ENCODE peak calls at places on chromosomes 16 and 17, in eight cellular contexts. One of them, this sample, is unnamed.

GRCh38 chr16:62954144-62955032 is 918.1 kb upstream of the CDH8 start:
- DNase-seq in iris pigment epithelial cell: no peak
- DNase-seq in stimulated activated CD8-positive, alpha-beta memory T cell treated with anti-CD3 and anti-CD28 coated beads, Interleukin-7, amount 100 ng/mL, for 1 hour: no peak
- DNase-seq in stimulated activated CD4-positive, alpha-beta T cell treated with anti-CD3 and anti-CD28 coated beads, Interleukin-4, amount 100 ng/mL, for 1 hour: no peak
- DNase-seq in NCI-H2081: no peak
- DNase-seq in LoVo: no peak
- DNase-seq in A549: no peak
- DNase-seq in H9: no peak
- DNase-seq in this sample: no peak

GRCh38 chr17:17540278-17540906 is 44.2 kb upstream of the RASD1 start:
- DNase-seq in iris pigment epithelial cell: no peak
- DNase-seq in stimulated activated CD8-positive, alpha-beta memory T cell treated with anti-CD3 and anti-CD28 coated beads, Interleukin-7, amount 100 ng/mL, for 1 hour: no peak
- DNase-seq in stimulated activated CD4-positive, alpha-beta T cell treated with anti-CD3 and anti-CD28 coated beads, Interleukin-4, amount 100 ng/mL, for 1 hour: no peak
- DNase-seq in NCI-H2081: no peak
- DNase-seq in LoVo: no peak
- DNase-seq in A549: no peak
- DNase-seq in H9: no peak
- DNase-seq in this sample: no peak

GRCh38 chr17:28950752-28951427 is 428 bp downstream of the PHF12 start:
- DNase-seq in iris pigment epithelial cell: no peak
- DNase-seq in stimulated activated CD8-positive, alpha-beta memory T cell treated with anti-CD3 and anti-CD28 coated beads, Interleukin-7, amount 100 ng/mL, for 1 hour: no peak
- DNase-seq in stimulated activated CD4-positive, alpha-beta T cell treated with anti-CD3 and anti-CD28 coated beads, Interleukin-4, amount 100 ng/mL, for 1 hour: no peak
- DNase-seq in NCI-H2081: no peak
- DNase-seq in LoVo: no peak
- DNase-seq in A549: no peak
- DNase-seq in H9: no peak
- DNase-seq in this sample: no peak

GRCh38 chr17:19019041-19019941 is 14.7 kb upstream of the FAM83G start:
- DNase-seq in iris pigment epithelial cell: no peak
- DNase-seq in stimulated activated CD8-positive, alpha-beta memory T cell treated with anti-CD3 and anti-CD28 coated beads, Interleukin-7, amount 100 ng/mL, for 1 hour: no peak
- DNase-seq in stimulated activated CD4-positive, alpha-beta T cell treated with anti-CD3 and anti-CD28 coated beads, Interleukin-4, amount 100 ng/mL, for 1 hour: no peak
- DNase-seq in NCI-H2081: no peak
- DNase-seq in LoVo: no peak
- DNase-seq in A549: no peak
- DNase-seq in H9: no peak
- DNase-seq in this sample: no peak

GRCh38 chr16:27579086-27579980 is 29.4 kb downstream of the KATNIP start:
- DNase-seq in iris pigment epithelial cell: peak; percentile 52
- DNase-seq in stimulated activated CD8-positive, alpha-beta memory T cell treated with anti-CD3 and anti-CD28 coated beads, Interleukin-7, amount 100 ng/mL, for 1 hour: no peak
- DNase-seq in stimulated activated CD4-positive, alpha-beta T cell treated with anti-CD3 and anti-CD28 coated beads, Interleukin-4, amount 100 ng/mL, for 1 hour: no peak
- DNase-seq in NCI-H2081: no peak
- DNase-seq in LoVo: no peak
- DNase-seq in A549: no peak
- DNase-seq in H9: no peak
- DNase-seq in this sample: no peak

GRCh38 chr17:50364061-50364458 is 8.9 kb downstream of the MRPL27 start:
- DNase-seq in iris pigment epithelial cell: no peak
- DNase-seq in stimulated activated CD8-positive, alpha-beta memory T cell treated with anti-CD3 and anti-CD28 coated beads, Interleukin-7, amount 100 ng/mL, for 1 hour: no peak
- DNase-seq in stimulated activated CD4-positive, alpha-beta T cell treated with anti-CD3 and anti-CD28 coated beads, Interleukin-4, amount 100 ng/mL, for 1 hour: no peak
- DNase-seq in NCI-H2081: no peak
- DNase-seq in LoVo: no peak
- DNase-seq in A549: no peak
- DNase-seq in H9: no peak
- DNase-seq in this sample: no peak

GRCh38 chr17:78805301-78805700 is 23.2 kb upstream of the CYTH1 start:
- DNase-seq in iris pigment epithelial cell: no peak
- DNase-seq in stimulated activated CD8-positive, alpha-beta memory T cell treated with anti-CD3 and anti-CD28 coated beads, Interleukin-7, amount 100 ng/mL, for 1 hour: no peak
- DNase-seq in stimulated activated CD4-positive, alpha-beta T cell treated with anti-CD3 and anti-CD28 coated beads, Interleukin-4, amount 100 ng/mL, for 1 hour: peak; percentile 63
- DNase-seq in NCI-H2081: no peak
- DNase-seq in LoVo: no peak
- DNase-seq in A549: no peak
- DNase-seq in H9: no peak
- DNase-seq in this sample: no peak

GRCh38 chr16:77834600-77834963 is 46.2 kb downstream of the VAT1L start:
- DNase-seq in iris pigment epithelial cell: peak; percentile 65
- DNase-seq in stimulated activated CD8-positive, alpha-beta memory T cell treated with anti-CD3 and anti-CD28 coated beads, Interleukin-7, amount 100 ng/mL, for 1 hour: no peak
- DNase-seq in stimulated activated CD4-positive, alpha-beta T cell treated with anti-CD3 and anti-CD28 coated beads, Interleukin-4, amount 100 ng/mL, for 1 hour: no peak
- DNase-seq in NCI-H2081: no peak
- DNase-seq in LoVo: no peak
- DNase-seq in A549: no peak
- DNase-seq in H9: no peak
- DNase-seq in this sample: no peak

This sample was measured in ascending aorta.